ENCODE peak calls at places on chromosomes 1 and 21, in seven cellular contexts. R, T, B, I, Q, Y and V are unnamed samples.

GRCh38 chr1:68294354-68295066 is 62.2 kb upstream of the WLS start:
- DNase-seq in B (no peak), Q (no peak), T (no peak), I (no peak), Y (no peak), R (no peak), V (no peak)

GRCh38 chr1:54172614-54173312 is 20.0 kb upstream of the CDCP2 start:
- DNase-seq in B (no peak), I (no peak), T (no peak), Q (no peak), R (no peak), Y (no peak), V (no peak)

GRCh38 chr21:44869860-44870747 is 3.4 kb downstream of the PTTG1IP start:
- DNase-seq in I (no peak), Q (no peak), Y (no peak), T (peak), B (peak), R (no peak), V (peak)

GRCh38 chr1:16155537-16156410 is at the start of gene EPHA2:
- DNase-seq in Q (no peak), R (no peak), Y (no peak), I (no peak), B (peak), T (peak), V (no peak)

GRCh38 chr1:23774174-23774880 is 3.9 kb upstream of the PITHD1 start:
- DNase-seq in T (no peak), Q (no peak), I (no peak), R (no peak), Y (no peak), B (no peak), V (no peak)

GRCh38 chr1:111921948-111922347 is 67.5 kb downstream of the KCND3 start:
- DNase-seq in I (no peak), T (no peak), Q (no peak), Y (no peak), B (no peak), R (no peak), V (no peak)

GRCh38 chr1:147545133-147545532 is 3.8 kb downstream of the BCL9 start:
- DNase-seq in B (peak), R (peak), Q (no peak), T (peak), I (peak), Y (peak), V (peak)

GRCh38 chr1:110870721-110871388 is 2.1 kb upstream of the CD53 start:
- DNase-seq in B (no peak), T (no peak), Q (no peak), Y (no peak), I (no peak), R (no peak), V (no peak)

GRCh38 chr1:201153474-201154388 is 543 bp downstream of the TMEM9 start:
- DNase-seq in B (no peak), I (peak), Q (peak), Y (no peak), R (peak), T (no peak), V (no peak)

GRCh38 chr1:1943834-1944570 is 24.9 kb upstream of the TMEM52 start:
- DNase-seq in R (peak), Y (peak), I (peak), B (peak), Q (peak), T (peak), V (no peak)

GRCh38 chr1:163361123-163361934 is 39.6 kb downstream of the NUF2 start:
- DNase-seq in Y (no peak), Q (peak), R (no peak), T (peak), B (peak), I (no peak), V (no peak)

GRCh38 chr1:39177641-39178040 is 26.9 kb upstream of the MACF1 start:
- DNase-seq in B (no peak), I (no peak), R (no peak), Y (no peak), Q (no peak), T (no peak), V (no peak)

GRCh38 chr1:224182057-224182865 is 779 bp upstream of the DEGS1 start:
- DNase-seq in B (peak), T (no peak), Q (no peak), Y (peak), I (peak), R (peak), V (peak)

GRCh38 chr1:228285661-228286504 is 78.0 kb downstream of the OBSCN start:
- DNase-seq in I (no peak), T (no peak), B (no peak), R (no peak), Q (no peak), Y (no peak), V (no peak)

GRCh38 chr1:153507926-153508583 is 27.7 kb downstream of the S100A6 start:
- DNase-seq in Y (no peak), Q (no peak), B (no peak), I (no peak), T (no peak), R (no peak), V (no peak)

GRCh38 chr1:64087768-64088167 is 115.7 kb upstream of the UBE2U start:
- DNase-seq in Q (no peak), I (no peak), Y (no peak), T (no peak), R (no peak), B (no peak), V (no peak)

GRCh38 chr1:32205401-32206370 is at the start of gene IQCC:
- DNase-seq in Q (peak), I (peak), T (peak), B (peak), Y (peak), R (peak), V (no peak)

GRCh38 chr1:41394918-41395598 is 33.8 kb downstream of the FOXO6 start:
- DNase-seq in Y (no peak), R (no peak), I (no peak), T (no peak), B (no peak), Q (no peak), V (no peak)

GRCh38 chr1:17765444-17766411 is 10.6 kb downstream of the ACTL8 start:
- DNase-seq in T (no peak), R (no peak), I (no peak), Y (no peak), B (peak), Q (no peak), V (peak)

GRCh38 chr1:51314974-51315373 is 15.4 kb downstream of the TTC39A start:
- DNase-seq in T (no peak), I (no peak), Y (no peak), R (no peak), B (no peak), Q (no peak), V (no peak)

GRCh38 chr1:25608488-25609178 is 8.0 kb upstream of the MAN1C1 start:
- DNase-seq in R (peak), Q (peak), T (peak), Y (peak), I (peak), B (peak), V (peak)

GRCh38 chr1:147496571-147496970 is 44.7 kb upstream of the BCL9 start:
- DNase-seq in B (peak), T (peak), I (no peak), Y (no peak), R (peak), Q (no peak), V (no peak)

GRCh38 chr1:243950166-243950565 is 100.1 kb upstream of the AKT3 start:
- DNase-seq in B (peak), T (no peak), R (no peak), I (no peak), Q (no peak), Y (no peak), V (peak)

GRCh38 chr1:19734472-19734999 is 65.2 kb downstream of the TMCO4 start:
- DNase-seq in I (no peak), B (peak), T (no peak), R (no peak), Y (no peak), Q (no peak), V (no peak)

GRCh38 chr1:117030271-117030877 is 28.8 kb downstream of the CD101 start:
- DNase-seq in B (no peak), T (no peak), Y (no peak), Q (no peak), R (no peak), I (no peak), V (no peak)

GRCh38 chr1:239353536-239353935 is 32.8 kb upstream of the CHRM3 start:
- DNase-seq in T (no peak), I (no peak), Q (no peak), R (no peak), B (peak), Y (no peak), V (no peak)

GRCh38 chr1:47468759-47469404 is 31.0 kb downstream of the FOXD2 start:
- DNase-seq in Q (no peak), R (no peak), T (no peak), I (no peak), Y (no peak), B (no peak), V (no peak)

GRCh38 chr1:33612877-33613487 is 140.5 kb downstream of the ZSCAN20 start:
- DNase-seq in I (peak), Q (peak), Y (no peak), B (peak), R (peak), T (peak), V (peak)

GRCh38 chr1:15304708-15305326 is 57.8 kb downstream of the FHAD1 start:
- DNase-seq in Y (peak), I (peak), T (peak), Q (peak), R (peak), B (peak), V (peak)

GRCh38 chr1:234683856-234684632 is 74.1 kb upstream of the IRF2BP2 start:
- DNase-seq in T (peak), Y (no peak), B (peak), Q (peak), R (no peak), I (no peak), V (peak)

GRCh38 chr1:212155219-212155618 is 119.7 kb downstream of the DTL start:
- DNase-seq in I (no peak), B (no peak), T (no peak), Q (no peak), Y (no peak), R (no peak), V (no peak)

GRCh38 chr1:101178341-101178687 is 58.5 kb upstream of the S1PR1 start:
- DNase-seq in Q (no peak), Y (no peak), B (no peak), I (no peak), T (no peak), R (peak), V (no peak)

GRCh38 chr1:3352084-3352951 is 102.1 kb upstream of the ARHGEF16 start:
- DNase-seq in I (no peak), T (no peak), B (no peak), Q (no peak), R (no peak), Y (no peak), V (no peak)

GRCh38 chr21:19507682-19508260 is 1104.2 kb upstream of the TMPRSS15 start:
- DNase-seq in B (peak), R (no peak), Y (no peak), T (no peak), Q (peak), I (no peak), V (no peak)

GRCh38 chr1:24702511-24703293 is 42.5 kb upstream of the CLIC4 start:
- DNase-seq in Q (no peak), R (no peak), I (no peak), B (peak), T (no peak), Y (no peak), V (no peak)

GRCh38 chr1:35449334-35450008 is 107.7 kb downstream of the KIAA0319L start:
- DNase-seq in I (no peak), B (peak), Y (no peak), T (no peak), Q (no peak), R (no peak), V (peak)

GRCh38 chr1:36304521-36304920 is 1.6 kb upstream of the SH3D21 start:
- DNase-seq in T (no peak), Q (no peak), R (no peak), I (no peak), Y (no peak), B (no peak), V (no peak)

GRCh38 chr1:99751877-99752504 is 14.4 kb downstream of the FRRS1 start:
- DNase-seq in B (peak), R (peak), I (no peak), Q (no peak), T (no peak), Y (no peak), V (no peak)